ENCODE peak calls at places on chromosomes 4 and X, in seven cellular contexts. One of them, this sample, is unnamed.

GRCh38 chrX:109848451-109849050 is 115.5 kb upstream of the ACSL4 start:
- DNase-seq in right atrium auricular region: no peak
- DNase-seq in SJSA1: no peak
- DNase-seq in A549: no peak
- DNase-seq in fibroblast of lung: no peak
- DNase-seq in tibial artery: no peak
- DNase-seq in left ventricle myocardium inferior: no peak
- DNase-seq in this sample: no peak

GRCh38 chr4:123159479-123159878 is 237.1 kb upstream of the NUDT6 start:
- DNase-seq in right atrium auricular region: no peak
- DNase-seq in SJSA1: no peak
- DNase-seq in A549: no peak
- DNase-seq in fibroblast of lung: no peak
- DNase-seq in tibial artery: no peak
- DNase-seq in left ventricle myocardium inferior: no peak
- DNase-seq in this sample: no peak

GRCh38 chrX:17374619-17375360 is at the start of gene NHS:
- DNase-seq in right atrium auricular region: peak; percentile 63
- DNase-seq in SJSA1: peak; percentile 77
- DNase-seq in A549: peak; percentile 87
- DNase-seq in fibroblast of lung: peak; percentile 78
- DNase-seq in tibial artery: peak; percentile 87
- DNase-seq in left ventricle myocardium inferior: peak; percentile 62
- DNase-seq in this sample: peak; percentile 81

GRCh38 chr4:10623241-10623640 is 61.3 kb downstream of the CLNK start:
- DNase-seq in right atrium auricular region: no peak
- DNase-seq in SJSA1: no peak
- DNase-seq in A549: no peak
- DNase-seq in fibroblast of lung: peak; percentile 29
- DNase-seq in tibial artery: no peak
- DNase-seq in left ventricle myocardium inferior: no peak
- DNase-seq in this sample: no peak

GRCh38 chr4:16827045-16827444 is 71.4 kb downstream of the LDB2 start:
- DNase-seq in right atrium auricular region: no peak
- DNase-seq in SJSA1: no peak
- DNase-seq in A549: no peak
- DNase-seq in fibroblast of lung: no peak
- DNase-seq in tibial artery: no peak
- DNase-seq in left ventricle myocardium inferior: no peak
- DNase-seq in this sample: no peak

GRCh38 chr4:80963051-80963450 is 67.5 kb upstream of the BMP3 start:
- DNase-seq in right atrium auricular region: no peak
- DNase-seq in SJSA1: no peak
- DNase-seq in A549: peak; percentile 6
- DNase-seq in fibroblast of lung: peak; percentile 3
- DNase-seq in tibial artery: no peak
- DNase-seq in left ventricle myocardium inferior: no peak
- DNase-seq in this sample: no peak

GRCh38 chr4:173365359-173365996 is 5.3 kb upstream of the SAP30 start:
- DNase-seq in right atrium auricular region: no peak
- DNase-seq in SJSA1: no peak
- DNase-seq in A549: no peak
- DNase-seq in fibroblast of lung: no peak
- DNase-seq in tibial artery: no peak
- DNase-seq in left ventricle myocardium inferior: no peak
- DNase-seq in this sample: no peak

GRCh38 chr4:142721187-142721586 is 124.9 kb downstream of the INPP4B start:
- DNase-seq in right atrium auricular region: no peak
- DNase-seq in SJSA1: no peak
- DNase-seq in A549: no peak
- DNase-seq in fibroblast of lung: no peak
- DNase-seq in tibial artery: no peak
- DNase-seq in left ventricle myocardium inferior: no peak
- DNase-seq in this sample: no peak

GRCh38 chrX:10098235-10098819 is 58.4 kb upstream of the CLCN4 start:
- DNase-seq in right atrium auricular region: no peak
- DNase-seq in SJSA1: no peak
- DNase-seq in A549: no peak
- DNase-seq in fibroblast of lung: no peak
- DNase-seq in tibial artery: no peak
- DNase-seq in left ventricle myocardium inferior: no peak
- DNase-seq in this sample: no peak

GRCh38 chr4:24513718-24514117 is 70.6 kb downstream of the DHX15 start:
- DNase-seq in right atrium auricular region: no peak
- DNase-seq in SJSA1: no peak
- DNase-seq in A549: no peak
- DNase-seq in fibroblast of lung: no peak
- DNase-seq in tibial artery: no peak
- DNase-seq in left ventricle myocardium inferior: no peak
- DNase-seq in this sample: no peak

DNA sequence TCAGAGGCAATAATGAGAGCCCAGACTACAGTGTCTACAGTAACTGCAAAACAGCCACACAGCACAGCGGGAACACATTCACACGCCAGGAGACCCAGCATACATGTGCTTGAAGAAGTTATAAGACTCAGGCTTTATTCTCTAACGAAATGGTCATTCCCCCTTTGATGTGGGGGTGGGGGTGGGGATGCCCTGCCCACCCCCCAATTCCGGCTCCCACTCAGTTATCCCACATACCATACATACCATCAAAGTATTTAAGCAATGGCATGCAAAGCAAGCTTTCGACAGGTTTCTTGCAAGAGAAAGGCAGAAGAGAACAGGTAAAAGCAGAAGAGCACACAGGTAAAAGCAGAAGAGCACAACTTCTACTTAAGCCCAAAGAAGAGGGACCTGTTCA is 3.6 kb downstream of the MECP2 start:
- DNase-seq in right atrium auricular region: no peak
- DNase-seq in SJSA1: no peak
- DNase-seq in A549: no peak
- DNase-seq in fibroblast of lung: no peak
- DNase-seq in tibial artery: no peak
- DNase-seq in left ventricle myocardium inferior: no peak
- DNase-seq in this sample: no peak
- H3K4me1 ChIP-seq in right atrium auricular region: peaks cover 36% of the 10 kb centered on the region
- H3K4me1 ChIP-seq in SJSA1: peaks cover 9% of the 10 kb centered on the region
- H3K4me1 ChIP-seq in A549: peaks cover 37% of the 10 kb centered on the region
- H3K4me1 ChIP-seq in fibroblast of lung: peaks cover 5% of the 10 kb centered on the region
- H3K4me1 ChIP-seq in tibial artery: peaks cover 16% of the 10 kb centered on the region
- H3K4me1 ChIP-seq in left ventricle myocardium inferior: peaks cover 70% of the 10 kb centered on the region
- H3K4me1 ChIP-seq in this sample: peaks cover 55% of the 10 kb centered on the region

DNA sequence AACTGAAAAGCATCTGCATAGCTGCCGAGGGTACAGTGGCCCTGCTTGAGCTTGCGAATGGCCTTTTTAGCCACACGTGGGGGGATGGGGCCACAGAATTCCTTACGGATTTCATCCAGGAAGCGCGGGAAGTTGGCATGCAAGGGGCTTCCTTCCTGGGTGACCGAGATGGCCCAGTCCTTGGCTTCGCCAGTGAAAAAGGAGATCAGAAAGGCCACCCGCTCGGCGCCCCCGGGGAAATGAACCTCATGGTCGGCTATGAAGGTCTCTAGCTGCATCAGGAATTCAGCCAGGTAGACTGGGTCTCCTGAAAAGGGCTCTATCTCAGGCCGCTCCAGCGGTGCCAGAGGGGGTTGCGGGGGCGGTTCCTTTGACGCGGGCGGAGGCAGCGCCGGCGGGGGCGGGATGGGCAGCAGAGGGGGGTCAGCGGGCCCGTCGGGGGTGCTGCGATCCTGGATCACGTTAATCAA is 918 bp downstream of the RTL5 start:
- DNase-seq in right atrium auricular region: no peak
- DNase-seq in SJSA1: no peak
- DNase-seq in A549: no peak
- DNase-seq in fibroblast of lung: no peak
- DNase-seq in tibial artery: no peak
- DNase-seq in left ventricle myocardium inferior: no peak
- DNase-seq in this sample: no peak
- H3K4me1 ChIP-seq in right atrium auricular region: peaks cover 15% of the 10 kb centered on the region
- H3K4me1 ChIP-seq in SJSA1: peaks cover 10% of the 10 kb centered on the region
- H3K4me1 ChIP-seq in A549: peaks cover 11% of the 10 kb centered on the region
- H3K4me1 ChIP-seq in fibroblast of lung: peaks cover 5% of the 10 kb centered on the region
- H3K4me1 ChIP-seq in tibial artery: peaks cover 6% of the 10 kb centered on the region
- H3K4me1 ChIP-seq in left ventricle myocardium inferior: peaks cover 29% of the 10 kb centered on the region
- H3K4me1 ChIP-seq in this sample: no peaks in the 10 kb centered on the region

DNA sequence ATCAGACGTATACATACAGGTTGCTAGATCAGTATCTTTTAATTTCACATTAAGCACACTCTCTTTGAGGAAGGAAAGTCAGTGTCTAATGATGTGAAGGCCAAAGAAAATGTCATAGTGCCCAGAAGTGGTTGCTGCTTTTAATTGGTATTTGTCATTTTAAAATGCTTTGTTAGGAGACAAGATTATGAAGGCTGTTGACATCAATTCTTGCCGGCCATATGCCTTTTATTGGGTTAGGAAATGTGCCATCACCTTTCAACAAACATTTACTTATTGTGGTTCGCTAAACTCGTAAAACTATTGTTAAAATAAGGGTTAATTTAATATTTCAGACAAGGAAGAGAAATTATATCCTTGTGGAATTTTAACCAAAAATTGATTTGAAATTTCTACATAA is 32.2 kb downstream of the NFKB1 start:
- DNase-seq in right atrium auricular region: no peak
- DNase-seq in SJSA1: no peak
- DNase-seq in A549: no peak
- DNase-seq in fibroblast of lung: no peak
- DNase-seq in tibial artery: no peak
- DNase-seq in left ventricle myocardium inferior: no peak
- DNase-seq in this sample: no peak
- H3K4me1 ChIP-seq in right atrium auricular region: peaks cover 5% of the 10 kb centered on the region
- H3K4me1 ChIP-seq in SJSA1: peaks cover 49% of the 10 kb centered on the region
- H3K4me1 ChIP-seq in A549: peaks cover 7% of the 10 kb centered on the region
- H3K4me1 ChIP-seq in fibroblast of lung: no peaks in the 10 kb centered on the region
- H3K4me1 ChIP-seq in tibial artery: no peaks in the 10 kb centered on the region
- H3K4me1 ChIP-seq in left ventricle myocardium inferior: peaks cover 11% of the 10 kb centered on the region
- H3K4me1 ChIP-seq in this sample: no peaks in the 10 kb centered on the region

DNA sequence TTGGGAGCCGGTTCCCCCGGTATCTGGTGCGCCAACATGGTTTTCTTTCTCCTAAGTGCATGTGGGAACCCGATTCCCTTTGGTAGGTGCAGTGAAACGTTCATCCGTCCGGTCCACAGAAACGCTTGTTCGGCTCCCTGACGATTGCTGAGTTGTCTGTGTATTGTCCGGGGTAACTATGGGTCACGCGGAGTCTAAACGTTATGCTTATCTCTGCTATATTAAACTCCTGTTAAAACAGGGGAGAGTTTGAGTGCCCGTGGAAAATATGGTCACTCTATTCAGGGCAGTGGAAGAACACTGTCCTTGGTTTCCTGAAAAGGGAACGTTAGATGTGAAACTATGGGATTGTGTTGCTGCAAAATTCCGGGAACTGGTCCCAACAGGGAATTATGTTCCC is 32.4 kb upstream of the MGST2 start:
- DNase-seq in right atrium auricular region: no peak
- DNase-seq in SJSA1: no peak
- DNase-seq in A549: no peak
- DNase-seq in fibroblast of lung: no peak
- DNase-seq in tibial artery: no peak
- DNase-seq in left ventricle myocardium inferior: no peak
- DNase-seq in this sample: no peak
- H3K4me1 ChIP-seq in right atrium auricular region: no peaks in the 10 kb centered on the region
- H3K4me1 ChIP-seq in SJSA1: no peaks in the 10 kb centered on the region
- H3K4me1 ChIP-seq in A549: peaks cover 15% of the 10 kb centered on the region
- H3K4me1 ChIP-seq in fibroblast of lung: no peaks in the 10 kb centered on the region
- H3K4me1 ChIP-seq in tibial artery: no peaks in the 10 kb centered on the region
- H3K4me1 ChIP-seq in left ventricle myocardium inferior: peaks cover 9% of the 10 kb centered on the region
- H3K4me1 ChIP-seq in this sample: no peaks in the 10 kb centered on the region

GRCh38 chrX:7158468-7158990 is 10.6 kb upstream of the PUDP start:
- DNase-seq in right atrium auricular region: no peak
- DNase-seq in SJSA1: no peak
- DNase-seq in A549: no peak
- DNase-seq in fibroblast of lung: no peak
- DNase-seq in tibial artery: no peak
- DNase-seq in left ventricle myocardium inferior: no peak
- DNase-seq in this sample: no peak
- H3K4me1 ChIP-seq in right atrium auricular region: no peaks in the 10 kb centered on the region
- H3K4me1 ChIP-seq in SJSA1: peaks cover 7% of the 10 kb centered on the region
- H3K4me1 ChIP-seq in A549: peaks cover 24% of the 10 kb centered on the region
- H3K4me1 ChIP-seq in fibroblast of lung: no peaks in the 10 kb centered on the region
- H3K4me1 ChIP-seq in tibial artery: peaks cover 7% of the 10 kb centered on the region
- H3K4me1 ChIP-seq in left ventricle myocardium inferior: no peaks in the 10 kb centered on the region
- H3K4me1 ChIP-seq in this sample: no peaks in the 10 kb centered on the region

GRCh38 chr4:8263397-8263796 is 6.2 kb upstream of the HTRA3 start:
- DNase-seq in right atrium auricular region: no peak
- DNase-seq in SJSA1: no peak
- DNase-seq in A549: no peak
- DNase-seq in fibroblast of lung: no peak
- DNase-seq in tibial artery: no peak
- DNase-seq in left ventricle myocardium inferior: no peak
- DNase-seq in this sample: no peak
- H3K4me1 ChIP-seq in right atrium auricular region: peaks cover 22% of the 10 kb centered on the region
- H3K4me1 ChIP-seq in SJSA1: peaks cover 8% of the 10 kb centered on the region
- H3K4me1 ChIP-seq in A549: peaks cover 28% of the 10 kb centered on the region
- H3K4me1 ChIP-seq in fibroblast of lung: peaks cover 4% of the 10 kb centered on the region
- H3K4me1 ChIP-seq in tibial artery: peaks cover 4% of the 10 kb centered on the region
- H3K4me1 ChIP-seq in left ventricle myocardium inferior: peaks cover 31% of the 10 kb centered on the region
- H3K4me1 ChIP-seq in this sample: peaks cover 13% of the 10 kb centered on the region

GRCh38 chr4:139734875-139735380 is 69.3 kb downstream of the MGST2 start:
- DNase-seq in right atrium auricular region: peak; percentile 90
- DNase-seq in SJSA1: peak; percentile 73
- DNase-seq in A549: no peak
- DNase-seq in fibroblast of lung: peak; percentile 83
- DNase-seq in tibial artery: peak; percentile 94
- DNase-seq in left ventricle myocardium inferior: peak; percentile 90
- DNase-seq in this sample: peak; percentile 94
- H3K4me1 ChIP-seq in right atrium auricular region: peaks cover 42% of the 10 kb centered on the region
- H3K4me1 ChIP-seq in SJSA1: peaks cover 24% of the 10 kb centered on the region
- H3K4me1 ChIP-seq in A549: peaks cover 2% of the 10 kb centered on the region
- H3K4me1 ChIP-seq in fibroblast of lung: peaks cover 3% of the 10 kb centered on the region
- H3K4me1 ChIP-seq in tibial artery: peaks cover 23% of the 10 kb centered on the region
- H3K4me1 ChIP-seq in left ventricle myocardium inferior: peaks cover 59% of the 10 kb centered on the region
- H3K4me1 ChIP-seq in this sample: peaks cover 53% of the 10 kb centered on the region